ENCODE peak calls at places on chromosomes 1 and 21, in four cellular contexts. N is esophagus squamous epithelium, M is IMR-90, S is AG04450. W is an unnamed sample.

GRCh38 chr1:230381049-230381467 is 45.1 kb downstream of the PGBD5 start:
- DNase-seq in M (no peak), S (no peak), N (no peak), W (no peak)

GRCh38 chr1:95035536-95035935 is 37.2 kb downstream of the ALG14 start:
- DNase-seq in S (peak; percentile 84), N (no peak), M (peak; percentile 97), W (no peak)

GRCh38 chr1:246728311-246728710 is 4.1 kb downstream of the SCCPDH start:
- DNase-seq in M (peak; percentile 39), N (no peak), S (no peak), W (no peak)

GRCh38 chr1:220040028-220040596 is 6.2 kb downstream of the EPRS1 start:
- DNase-seq in N (no peak), M (no peak), S (no peak), W (no peak)

GRCh38 chr1:27599605-27600499 is 4.1 kb downstream of the AHDC1 start:
- DNase-seq in M (no peak), N (no peak), S (no peak), W (no peak)

GRCh38 chr1:239107676-239108075 is 278.7 kb upstream of the CHRM3 start:
- DNase-seq in N (no peak), S (no peak), M (no peak), W (no peak)

GRCh38 chr1:2290595-2291510 is 62.7 kb downstream of the SKI start:
- DNase-seq in S (peak; percentile 92), N (peak; percentile 47), M (peak; percentile 98), W (peak; percentile 76)

GRCh38 chr1:81142099-81142776 is 658.5 kb upstream of the ADGRL2 start:
- DNase-seq in M (peak; percentile 84), N (no peak), S (no peak), W (no peak)

GRCh38 chr1:205813755-205814058 is 709 bp upstream of the SLC41A1 start:
- DNase-seq in S (no peak), N (no peak), M (peak; percentile 65), W (no peak)

GRCh38 chr1:65193129-65193528 is 45.1 kb downstream of the AK4 start:
- DNase-seq in N (no peak), S (no peak), M (no peak), W (no peak)

GRCh38 chr1:71298633-71299032 is 217.8 kb upstream of the ZRANB2 start:
- DNase-seq in S (no peak), M (no peak), N (no peak), W (no peak)

GRCh38 chr1:32127780-32128179 is 19.9 kb downstream of the KPNA6 start:
- DNase-seq in M (no peak), S (no peak), N (no peak), W (no peak)

GRCh38 chr1:21325731-21326387 is 35.6 kb upstream of the ECE1 start:
- DNase-seq in N (no peak), M (no peak), S (no peak), W (no peak)

GRCh38 chr1:151051356-151052009 is 3.9 kb downstream of the C1orf56 start:
- DNase-seq in M (no peak), N (no peak), S (no peak), W (no peak)

GRCh38 chr21:46559291-46559983 is 45.4 kb downstream of the S100B start:
- DNase-seq in M (no peak), N (no peak), S (no peak), W (peak; percentile 58)

GRCh38 chr1:218383051-218383450 is 37.9 kb downstream of the TGFB2 start:
- DNase-seq in M (no peak), S (no peak), N (no peak), W (no peak)

GRCh38 chr1:201258763-201259230 is 24.5 kb upstream of the PKP1 start:
- DNase-seq in M (no peak), S (no peak), N (no peak), W (no peak)

GRCh38 chr1:242454262-242455051 is 70.0 kb downstream of the PLD5 start:
- DNase-seq in M (peak; percentile 7), N (no peak), S (no peak), W (no peak)

GRCh38 chr1:37055631-37056030 is 21.3 kb upstream of the GRIK3 start:
- DNase-seq in M (no peak), S (no peak), N (no peak), W (no peak)

GRCh38 chr1:97137862-97138514 is 416.4 kb downstream of the PTBP2 start:
- DNase-seq in S (no peak), N (no peak), M (peak; percentile 78), W (no peak)

DNA sequence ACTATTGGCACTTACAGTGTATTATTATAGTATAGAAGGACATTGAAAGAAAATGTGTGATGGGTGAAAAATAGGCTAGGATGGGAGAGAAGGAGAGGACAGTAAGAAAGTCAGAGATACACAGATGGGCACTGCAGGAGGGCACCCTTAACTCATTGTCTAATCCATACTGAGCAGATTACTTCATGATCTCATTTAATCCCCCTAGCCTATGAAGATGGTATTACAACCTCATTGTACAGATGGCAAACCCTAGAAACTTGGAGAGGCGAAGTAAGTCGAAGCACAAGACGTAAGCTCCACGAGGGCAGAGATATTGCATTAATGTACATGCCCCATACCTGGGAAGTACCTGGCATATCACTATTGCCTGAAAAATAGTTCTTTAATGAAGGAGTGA is 346.9 kb upstream of the DAB1 start:
- DNase-seq in N (no peak), S (no peak), M (peak; percentile 4), W (no peak)
- TF ChIP-seq CTCF in N (no peak), S (peak; percentile 50), M (peak; percentile 28), W (peak; percentile 10)

GRCh38 chr1:155911156-155912055 is at the start of gene RIT1:
- DNase-seq in S (no peak), M (peak; percentile 72), N (peak; percentile 34), W (peak; percentile 81)

GRCh38 chr1:155909894-155910293 is 1.3 kb downstream of the RIT1 start:
- DNase-seq in S (no peak), M (peak; percentile 65), N (no peak), W (no peak)

GRCh38 chr1:155912056-155912536 is 947 bp upstream of the RIT1 start:
- DNase-seq in N (no peak), S (no peak), M (no peak), W (no peak)

GRCh38 chr1:155913969-155914757 is 3.0 kb upstream of the RIT1 start:
- DNase-seq in M (peak; percentile 89), N (no peak), S (peak; percentile 43), W (no peak)

GRCh38 chr1:155910621-155911121 is 478 bp downstream of the RIT1 start:
- DNase-seq in N (no peak), S (no peak), M (peak; percentile 42), W (no peak)
- H3K27ac ChIP-seq in N (peak overlapping the region; percentile 96), S (peak overlapping the region; percentile 84), M (peak overlapping the region; percentile 81), W (peak overlapping the region; percentile 57)

GRCh38 chr1:165454211-165454610 is 9.3 kb upstream of the RXRG start:
- DNase-seq in N (no peak), M (no peak), S (no peak), W (no peak)

GRCh38 chr1:165455111-165455510 is 10.2 kb upstream of the RXRG start:
- DNase-seq in N (no peak), S (no peak), M (no peak), W (no peak)

GRCh38 chr1:165456114-165456513 is 11.2 kb upstream of the RXRG start:
- DNase-seq in S (no peak), N (no peak), M (no peak), W (no peak)

GRCh38 chr1:165452336-165453130 is 7.6 kb upstream of the RXRG start:
- DNase-seq in M (no peak), S (no peak), N (no peak), W (no peak)

GRCh38 chr1:165456861-165457260 is 11.9 kb upstream of the RXRG start:
- DNase-seq in S (no peak), N (no peak), M (no peak), W (no peak)
- H3K27me3 ChIP-seq in S (no peaks in the 10 kb centered on the region), N (no peaks in the 10 kb centered on the region), M (no peaks in the 10 kb centered on the region), W (peaks cover 6% of the 10 kb centered on the region)

GRCh38 chr1:117967472-117967871 is 37.9 kb downstream of the WDR3 start:
- DNase-seq in M (peak; percentile 65), S (peak; percentile 15), N (no peak), W (no peak)
- TF ChIP-seq CTCF in M (peak; percentile 32), S (peak; percentile 46), N (no peak), W (no peak)

DNA sequence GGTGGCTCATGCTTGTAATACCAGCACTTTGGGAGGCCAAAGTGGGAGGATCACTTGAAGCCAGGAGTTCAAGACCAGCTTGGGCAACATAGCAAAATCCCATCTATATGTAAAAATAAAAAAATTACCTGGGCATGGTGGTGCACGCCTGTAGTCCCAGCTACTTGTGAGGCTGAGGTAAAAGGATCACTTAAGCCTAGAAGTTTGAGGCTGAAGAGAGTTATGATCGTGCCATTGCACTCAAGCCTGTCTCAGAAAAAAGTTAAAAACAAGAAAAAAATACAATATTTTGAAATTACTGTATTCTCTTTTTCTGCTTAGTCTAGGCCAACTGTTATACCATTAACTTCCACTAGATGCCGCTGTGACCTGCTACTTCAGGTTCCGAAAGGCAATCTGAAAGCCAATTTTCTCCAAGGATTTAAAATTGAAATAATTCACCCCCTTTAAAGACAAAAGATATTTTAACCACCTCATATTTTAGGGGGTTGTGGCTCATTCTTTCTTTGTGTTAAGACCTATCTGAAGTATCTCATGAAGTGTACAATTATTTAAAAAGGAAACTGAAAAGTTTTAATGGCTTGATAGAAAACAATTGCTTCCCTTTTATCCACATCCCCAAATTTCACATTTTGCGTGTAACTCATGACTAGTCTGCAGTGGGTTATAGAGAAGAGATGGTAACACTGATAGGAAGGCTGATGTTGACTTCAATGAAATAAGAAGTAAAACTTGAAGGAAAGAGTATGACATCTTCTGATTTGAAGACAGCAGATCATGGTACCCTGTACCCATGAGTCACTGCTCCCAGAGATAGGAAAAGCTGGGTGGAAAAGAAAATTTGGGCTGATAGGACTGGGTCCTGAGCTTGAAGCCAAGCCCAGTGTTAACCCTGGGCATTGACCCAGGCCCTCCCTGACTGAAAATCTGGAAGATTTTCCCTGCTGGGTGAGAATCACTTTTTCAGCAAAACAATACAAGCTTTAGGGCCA is 24.4 kb upstream of the CLDN14 start:
- DNase-seq in S (peak; percentile 24), M (peak; percentile 68), N (no peak), W (peak; percentile 13)
- H3K27ac ChIP-seq in S (no peak overlapping the region), M (no peak overlapping the region), N (no peak overlapping the region), W (no peak overlapping the region)

GRCh38 chr1:109468903-109469302 is 2.6 kb downstream of the SYPL2 start:
- DNase-seq in M (no peak), N (no peak), S (no peak), W (no peak)

GRCh38 chr1:109467301-109467777 is 993 bp downstream of the SYPL2 start:
- DNase-seq in N (no peak), M (no peak), S (no peak), W (no peak)

GRCh38 chr1:109466440-109467300 is at the start of gene SYPL2:
- DNase-seq in M (peak; percentile 12), S (no peak), N (no peak), W (no peak)

GRCh38 chr1:109472779-109473178 is 6.4 kb downstream of the SYPL2 start:
- DNase-seq in S (no peak), M (no peak), N (no peak), W (no peak)

DNA sequence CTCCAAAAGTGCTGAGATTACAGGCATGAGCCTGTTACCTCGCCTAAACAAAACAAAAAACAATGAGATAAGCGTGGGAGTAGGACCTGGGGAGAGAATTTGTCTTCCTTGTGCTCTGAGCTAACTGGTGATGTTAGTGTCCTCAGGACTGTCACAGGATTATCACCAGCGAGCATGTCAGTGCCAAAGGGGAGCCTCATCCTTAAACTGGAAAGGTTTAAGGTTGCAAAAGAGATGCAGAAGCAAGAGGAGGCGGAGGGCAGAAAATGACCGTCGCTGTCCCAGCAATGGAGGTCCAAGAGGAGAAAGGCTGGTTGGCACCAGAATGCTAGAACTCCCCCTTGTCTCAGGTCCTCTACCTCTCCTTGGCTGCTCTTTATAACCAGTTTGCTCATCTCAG is 3.9 kb downstream of the SYPL2 start:
- DNase-seq in S (no peak), M (no peak), N (no peak), W (no peak)
- H3K27me3 ChIP-seq in S (peaks cover 63% of the 10 kb centered on the region), M (peaks cover 70% of the 10 kb centered on the region), N (peaks cover 15% of the 10 kb centered on the region), W (peaks cover 71% of the 10 kb centered on the region)